ENCODE peak calls at places on chromosomes 11 and 22, in seven cellular contexts. M is ovary, K is body of pancreas, I is right lobe of liver, U is gastrocnemius medialis, T is tibial nerve, W is upper lobe of left lung. Z is an unnamed sample.

GRCh38 chr22:27437570-27437969 is 364.0 kb downstream of the MN1 start:
- DNase-seq in M (no peak), K (no peak), I (no peak), U (no peak), T (no peak), W (no peak), Z (no peak)

GRCh38 chr11:44978961-44979331 is 28.3 kb upstream of the TP53I11 start:
- DNase-seq in M (no peak), K (peak), I (peak), U (no peak), T (no peak), W (peak), Z (no peak)

GRCh38 chr11:25587496-25587895 is 744.4 kb upstream of the ANO3 start:
- DNase-seq in M (no peak), K (no peak), I (no peak), U (no peak), T (no peak), W (no peak), Z (no peak)

GRCh38 chr11:60376601-60377000 is 1.7 kb upstream of the MS4A7 start:
- DNase-seq in M (no peak), K (no peak), I (no peak), U (no peak), T (no peak), W (no peak), Z (no peak)

GRCh38 chr11:28834877-28835276 is 726.7 kb downstream of the METTL15 start:
- DNase-seq in M (no peak), K (no peak), I (no peak), U (no peak), T (no peak), W (no peak), Z (no peak)

GRCh38 chr11:117042689-117043088 is 55.5 kb downstream of the SIK3 start:
- DNase-seq in M (no peak), K (no peak), I (no peak), U (no peak), T (no peak), W (no peak), Z (no peak)

GRCh38 chr11:118883368-118884071 is at the start of gene CXCR5:
- DNase-seq in M (no peak), K (no peak), I (no peak), U (no peak), T (no peak), W (no peak), Z (no peak)

GRCh38 chr22:34296456-34296855 is 376.2 kb upstream of the LARGE1 start:
- DNase-seq in M (no peak), K (no peak), I (no peak), U (no peak), T (no peak), W (no peak), Z (no peak)

GRCh38 chr11:100681064-100681502 is 6.0 kb upstream of the ARHGAP42 start:
- DNase-seq in M (no peak), K (peak), I (no peak), U (peak), T (peak), W (peak), Z (peak)

GRCh38 chr11:60763692-60764369 is 7.2 kb downstream of the MS4A15 start:
- DNase-seq in M (no peak), K (no peak), I (no peak), U (no peak), T (no peak), W (peak), Z (no peak)

GRCh38 chr11:68821670-68822069 is 20.0 kb downstream of the CPT1A start:
- DNase-seq in M (no peak), K (no peak), I (no peak), U (no peak), T (no peak), W (no peak), Z (no peak)

GRCh38 chr11:119091966-119092879 is 7.5 kb downstream of the HMBS start:
- DNase-seq in M (no peak), K (no peak), I (no peak), U (no peak), T (no peak), W (peak), Z (no peak)

GRCh38 chr11:131904756-131905155 is 534.3 kb downstream of the NTM start:
- DNase-seq in M (no peak), K (no peak), I (no peak), U (no peak), T (no peak), W (no peak), Z (no peak)

GRCh38 chr22:26462971-26463661 is 20.5 kb downstream of the HPS4 start:
- DNase-seq in M (no peak), K (no peak), I (no peak), U (no peak), T (no peak), W (no peak), Z (peak)

GRCh38 chr22:36386900-36387663 is 685 bp downstream of the MYH9 start:
- DNase-seq in M (peak), K (peak), I (peak), U (peak), T (peak), W (peak), Z (peak)

GRCh38 chr22:36027579-36027959 is 1.1 kb downstream of the RBFOX2 start:
- DNase-seq in M (peak), K (peak), I (no peak), U (no peak), T (no peak), W (no peak), Z (no peak)

GRCh38 chr11:105838668-105839403 is 183.2 kb downstream of the MSANTD4 start:
- DNase-seq in M (no peak), K (no peak), I (no peak), U (no peak), T (no peak), W (no peak), Z (no peak)

GRCh38 chr11:117492578-117493251 is 165.1 kb downstream of the CEP164 start:
- DNase-seq in M (no peak), K (no peak), I (no peak), U (no peak), T (no peak), W (no peak), Z (no peak)

GRCh38 chr22:27684856-27685255 is 116.7 kb downstream of the MN1 start:
- DNase-seq in M (no peak), K (no peak), I (no peak), U (no peak), T (no peak), W (no peak), Z (no peak)

GRCh38 chr11:10455637-10456487 is 798 bp downstream of the AMPD3 start:
- DNase-seq in M (peak), K (peak), I (no peak), U (peak), T (no peak), W (peak), Z (peak)
- TF ChIP-seq POLR2A in M (no peak), K (no peak), I (no peak), U (peak), T (no peak), W (no peak), Z (no peak)

DNA sequence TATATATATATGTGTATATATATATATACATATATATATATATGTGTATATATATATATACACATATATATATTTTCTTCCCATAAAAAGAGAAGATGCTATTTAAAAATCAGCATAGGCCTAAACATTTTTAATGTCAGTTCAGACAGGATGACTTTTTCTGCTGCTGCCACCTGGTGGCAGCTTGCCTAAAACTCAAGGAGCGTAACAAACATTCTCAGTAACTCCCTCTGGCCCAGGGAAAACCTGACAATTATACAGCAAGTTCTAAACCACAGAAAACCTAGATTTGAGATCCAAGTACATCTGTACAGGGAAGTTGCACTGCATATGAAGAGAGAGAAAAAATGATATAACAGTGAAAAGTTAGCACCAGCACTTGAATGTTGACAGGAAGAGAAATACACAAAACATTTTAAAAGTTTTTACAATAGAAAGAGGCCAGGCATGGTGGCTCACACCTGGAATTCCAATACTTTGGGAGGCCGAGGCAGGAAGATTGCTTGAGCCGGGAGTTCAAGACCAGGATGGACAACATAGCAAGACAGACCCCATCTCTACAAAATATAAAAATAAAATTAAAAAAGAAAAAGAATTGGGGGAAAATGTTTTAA is 16.6 kb downstream of the OR8A1 start:
- DNase-seq in M (peak), K (peak), I (peak), U (peak), T (peak), W (peak), Z (peak)
- TF ChIP-seq CTCF in M (no peak), K (peak), I (peak), U (peak), T (peak), W (peak), Z (no peak)

GRCh38 chr22:38503021-38503420 is 3.1 kb downstream of the DDX17 start:
- DNase-seq in M (no peak), K (no peak), I (no peak), U (no peak), T (no peak), W (no peak), Z (no peak)

GRCh38 chr22:38505595-38506117 is 455 bp downstream of the DDX17 start:
- DNase-seq in M (peak), K (peak), I (peak), U (peak), T (peak), W (peak), Z (peak)

GRCh38 chr22:38501797-38502672 is 4.1 kb downstream of the DDX17 start:
- DNase-seq in M (no peak), K (no peak), I (no peak), U (no peak), T (no peak), W (no peak), Z (no peak)

GRCh38 chr22:38506118-38506962 is at the start of gene DDX17:
- DNase-seq in M (peak), K (peak), I (peak), U (peak), T (peak), W (peak), Z (peak)

GRCh38 chr22:38504731-38505594 is 1.1 kb downstream of the DDX17 start:
- DNase-seq in M (peak), K (peak), I (peak), U (peak), T (no peak), W (peak), Z (peak)
- TF ChIP-seq POLR2A in M (no peak), K (no peak), I (no peak), U (no peak), T (no peak), W (peak), Z (no peak)

GRCh38 chr11:35142481-35143207 is 3.7 kb downstream of the CD44 start:
- DNase-seq in M (no peak), K (peak), I (no peak), U (no peak), T (no peak), W (no peak), Z (no peak)
- TF ChIP-seq CTCF in M (no peak), K (no peak), I (no peak), U (no peak), T (no peak), W (no peak), Z (no peak)

GRCh38 chr11:130001491-130002351 is 914 bp downstream of the PRDM10 start:
- DNase-seq in M (no peak), K (peak), I (peak), U (no peak), T (no peak), W (peak), Z (peak)

GRCh38 chr11:130000552-130001176 is 2.0 kb downstream of the PRDM10 start:
- DNase-seq in M (no peak), K (no peak), I (no peak), U (no peak), T (no peak), W (no peak), Z (peak)

GRCh38 chr11:130002846-130003716 is 446 bp upstream of the PRDM10 start:
- DNase-seq in M (peak), K (peak), I (peak), U (peak), T (peak), W (peak), Z (peak)

GRCh38 chr11:130002352-130002845 is at the start of gene PRDM10:
- DNase-seq in M (peak), K (peak), I (peak), U (peak), T (peak), W (peak), Z (peak)

DNA sequence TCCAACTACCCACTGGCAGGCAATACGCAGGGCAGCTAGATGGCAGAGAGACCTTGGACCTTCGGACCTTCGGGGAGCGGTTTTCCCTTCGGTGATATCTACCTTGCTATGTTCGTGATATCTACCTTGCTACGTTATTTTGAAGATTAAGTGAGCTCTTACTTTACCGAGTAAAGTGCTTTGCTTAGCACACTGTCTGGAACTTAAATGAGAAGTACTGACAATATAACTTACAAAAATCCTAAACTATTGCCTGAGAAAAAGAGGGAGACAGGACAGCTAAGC is 1.0 kb upstream of the PRDM10 start:
- DNase-seq in M (no peak), K (peak), I (peak), U (no peak), T (no peak), W (no peak), Z (no peak)
- TF ChIP-seq POLR2A in M (no peak), K (no peak), I (no peak), U (no peak), T (no peak), W (no peak), Z (no peak)

DNA sequence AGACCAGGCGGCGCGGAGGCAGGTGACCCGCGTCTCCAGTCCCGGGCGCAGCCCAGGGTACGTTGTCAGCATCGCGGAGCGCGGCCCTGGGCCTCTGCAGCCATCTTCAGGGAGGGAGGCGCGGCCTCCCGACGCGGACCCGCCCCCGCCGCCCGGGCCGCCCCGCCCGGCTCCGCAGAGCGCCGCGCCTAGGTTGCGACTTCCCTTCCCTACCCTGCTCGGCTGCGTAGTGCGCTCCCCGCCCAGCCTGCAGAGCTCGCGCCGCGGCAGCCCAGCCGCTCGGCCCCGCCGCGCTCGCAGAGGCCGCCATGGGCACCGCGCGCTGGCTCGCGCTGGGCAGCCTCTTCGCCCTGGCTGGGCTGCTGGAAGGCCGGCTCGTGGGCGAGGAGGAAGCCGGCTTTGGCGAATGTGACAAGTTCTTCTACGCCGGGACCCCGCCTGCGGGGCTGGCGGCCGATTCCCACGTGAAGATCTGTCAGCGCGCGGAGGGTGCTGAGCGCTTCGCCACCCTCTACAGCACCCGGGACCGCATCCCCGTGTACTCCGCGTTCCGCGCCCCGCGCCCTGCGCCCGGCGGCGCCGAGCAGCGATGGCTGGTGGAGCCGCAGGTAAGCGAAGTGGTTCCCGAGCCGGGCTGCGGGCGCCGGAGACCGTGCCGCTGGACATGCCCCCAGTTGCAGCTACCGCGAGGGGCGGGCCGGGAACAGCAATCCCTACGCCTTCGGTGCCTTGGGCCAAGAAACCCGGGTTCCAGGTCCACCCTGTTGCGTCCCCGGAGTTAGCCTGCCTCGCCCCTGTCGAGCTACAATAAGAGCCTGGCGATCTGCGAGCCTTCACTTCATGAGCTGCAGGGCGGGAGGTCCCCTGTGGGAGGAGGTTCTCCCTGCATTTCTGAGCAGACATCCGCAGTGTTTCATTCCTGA is at the start of gene ENDOD1:
- DNase-seq in M (peak), K (peak), I (peak), U (peak), T (peak), W (peak), Z (peak)
- TF ChIP-seq CTCF in M (peak), K (no peak), I (no peak), U (peak), T (peak), W (peak), Z (no peak)

GRCh38 chr11:129779342-129779741 is 36.3 kb upstream of the TMEM45B start:
- DNase-seq in M (no peak), K (peak), I (no peak), U (no peak), T (no peak), W (no peak), Z (no peak)
- TF ChIP-seq POLR2A in M (no peak), K (no peak), I (no peak), U (no peak), T (no peak), W (no peak), Z (no peak)

DNA sequence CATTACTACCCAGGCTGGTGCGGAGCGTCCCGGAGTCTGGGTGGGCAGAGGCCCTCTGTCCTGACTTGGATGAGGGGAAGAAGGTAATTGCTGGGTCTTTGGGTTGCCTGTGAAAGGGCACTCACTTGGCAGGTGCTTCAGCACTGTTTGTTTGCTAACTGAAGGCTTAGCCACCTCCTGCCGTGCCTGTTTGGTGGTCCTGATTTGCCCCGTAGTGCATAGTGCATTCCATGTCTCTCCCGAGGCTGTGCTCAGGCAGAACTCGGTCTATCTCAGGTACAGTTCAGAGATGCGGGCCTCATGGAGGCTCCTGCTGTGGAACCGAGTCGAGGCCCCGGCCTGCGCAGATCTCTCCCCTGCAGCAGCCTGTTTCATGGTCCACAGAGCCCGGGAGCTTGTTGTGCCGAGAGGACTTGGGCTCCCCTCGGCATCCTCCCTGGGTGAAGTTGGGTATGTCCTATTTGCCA is 146.2 kb downstream of the TBC1D22A start:
- DNase-seq in M (no peak), K (no peak), I (no peak), U (no peak), T (no peak), W (no peak), Z (no peak)
- TF ChIP-seq CTCF in M (no peak), K (no peak), I (no peak), U (no peak), T (no peak), W (no peak), Z (no peak)

DNA sequence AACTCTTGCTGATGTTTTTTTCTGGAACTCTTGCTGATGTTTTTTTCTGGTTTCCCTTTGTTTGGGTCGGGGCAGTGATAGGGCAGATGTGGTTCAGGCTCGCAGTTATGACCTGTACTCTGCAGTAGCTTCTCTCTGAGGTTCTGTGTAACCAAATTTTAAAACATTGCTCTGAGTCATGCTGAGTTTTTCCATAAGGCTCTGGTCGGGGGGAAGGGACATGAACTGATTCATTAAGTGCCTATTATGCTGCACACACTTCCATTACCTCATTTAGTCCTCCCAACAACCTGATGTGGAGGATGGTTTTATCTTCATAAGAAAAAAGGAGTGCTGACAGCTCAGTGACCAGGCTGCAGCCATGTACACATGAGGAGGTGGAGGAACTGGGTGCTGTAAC is 18.9 kb downstream of the TNRC6B start:
- DNase-seq in M (no peak), K (no peak), I (no peak), U (no peak), T (no peak), W (no peak), Z (no peak)
- TF ChIP-seq POLR2A in M (no peak), K (no peak), I (no peak), U (no peak), T (no peak), W (no peak), Z (no peak)

DNA sequence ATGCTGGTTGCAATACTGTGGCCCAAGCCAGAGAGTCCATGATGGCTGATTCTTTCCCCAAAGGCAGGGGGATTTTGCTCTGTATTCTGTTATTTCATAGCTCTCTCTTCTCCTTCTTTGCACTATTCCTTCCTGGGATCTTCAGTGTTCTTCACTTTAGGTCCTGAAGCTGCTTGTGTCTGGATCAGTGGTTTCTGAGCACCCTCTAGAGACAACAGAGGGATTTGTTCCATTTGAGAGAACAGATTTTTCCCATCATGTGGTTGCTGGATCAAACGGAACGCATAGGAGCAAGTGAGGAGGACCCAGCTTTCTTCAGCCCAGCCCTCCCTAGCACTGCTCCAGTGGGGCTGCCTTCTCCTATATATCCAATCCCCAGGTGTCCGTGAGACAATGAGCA is 68.7 kb upstream of the SYN3 start:
- DNase-seq in M (no peak), K (no peak), I (no peak), U (no peak), T (no peak), W (no peak), Z (no peak)
- TF ChIP-seq CTCF in M (no peak), K (no peak), I (peak), U (no peak), T (no peak), W (no peak), Z (no peak)

Z was measured in lower leg skin.